ENCODE peak calls at places on chromosomes 7 and 10, in six cellular contexts. V, A, G, U, E and O are unnamed samples.

GRCh38 chr7:4239991-4240812 is 441.9 kb upstream of the FOXK1 start:
- DNase-seq in V (no peak), A (no peak), G (no peak), U (no peak), E (no peak), O (no peak)

GRCh38 chr7:43735802-43736603 is 6.7 kb upstream of the COA1 start:
- DNase-seq in V (peak; percentile 37), A (no peak), G (no peak), U (no peak), E (peak; percentile 2), O (no peak)

GRCh38 chr7:134947329-134947728 is 39.0 kb upstream of the AGBL3 start:
- DNase-seq in V (no peak), A (no peak), G (no peak), U (no peak), E (no peak), O (no peak)

GRCh38 chr7:130732980-130733865 is 784 bp downstream of the KLF14 start:
- DNase-seq in V (peak; percentile 1), A (no peak), G (peak; percentile 5), U (no peak), E (no peak), O (peak; percentile 61)

GRCh38 chr7:150435390-150436073 is 14.9 kb upstream of the GIMAP8 start:
- DNase-seq in V (no peak), A (no peak), G (no peak), U (no peak), E (no peak), O (no peak)

GRCh38 chr7:32870298-32870697 is 21.3 kb downstream of the KBTBD2 start:
- DNase-seq in V (no peak), A (no peak), G (no peak), U (no peak), E (no peak), O (no peak)

GRCh38 chr7:24820730-24821044 is 63.4 kb upstream of the GSDME start:
- DNase-seq in V (no peak), A (no peak), G (no peak), U (no peak), E (peak; percentile 93), O (no peak)

GRCh38 chr7:53996856-53997255 is 545.3 kb upstream of the VSTM2A start:
- DNase-seq in V (no peak), A (no peak), G (no peak), U (no peak), E (no peak), O (no peak)

GRCh38 chr7:108452707-108453106 is 3.5 kb downstream of the NRCAM start:
- DNase-seq in V (peak; percentile 40), A (no peak), G (no peak), U (no peak), E (peak; percentile 38), O (no peak)

GRCh38 chr10:90066435-90066834 is 365.0 kb downstream of the KIF20B start:
- DNase-seq in V (no peak), A (no peak), G (no peak), U (no peak), E (no peak), O (no peak)

GRCh38 chr10:31242902-31243301 is 76.1 kb upstream of the ZEB1 start:
- DNase-seq in V (peak; percentile 99), A (no peak), G (peak; percentile 8), U (peak; percentile 7), E (peak; percentile 92), O (peak; percentile 42)

GRCh38 chr10:89301721-89302445 is at the start of gene IFIT2:
- DNase-seq in V (peak; percentile 80), A (no peak), G (peak; percentile 11), U (no peak), E (peak; percentile 88), O (no peak)

GRCh38 chr10:20166291-20166690 is 350.1 kb downstream of the PLXDC2 start:
- DNase-seq in V (no peak), A (no peak), G (no peak), U (no peak), E (no peak), O (no peak)
- H4K91ac ChIP-seq in V (no peak overlapping the region), A (no peak overlapping the region), G (no peak overlapping the region), U (no peak overlapping the region), E (no peak overlapping the region), O (no peak overlapping the region)

GRCh38 chr10:22158426-22158825 is 59.4 kb downstream of the EBLN1 start:
- DNase-seq in V (no peak), A (no peak), G (no peak), U (no peak), E (no peak), O (no peak)
- H4K91ac ChIP-seq in V (no peak overlapping the region), A (no peak overlapping the region), G (no peak overlapping the region), U (no peak overlapping the region), E (no peak overlapping the region), O (no peak overlapping the region)

GRCh38 chr7:157139142-157140117 is 704 bp downstream of the UBE3C start:
- DNase-seq in V (peak; percentile 38), A (peak; percentile 15), G (peak; percentile 64), U (no peak), E (peak; percentile 58), O (no peak)

GRCh38 chr7:157138424-157139141 is at the start of gene UBE3C:
- DNase-seq in V (peak; percentile 90), A (peak; percentile 90), G (peak; percentile 83), U (peak; percentile 73), E (peak; percentile 89), O (peak; percentile 87)

GRCh38 chr7:157136372-157136771 is 2.4 kb upstream of the UBE3C start:
- DNase-seq in V (peak; percentile 94), A (no peak), G (peak; percentile 7), U (no peak), E (peak; percentile 68), O (no peak)

GRCh38 chr7:157140118-157140905 is 1.6 kb downstream of the UBE3C start:
- DNase-seq in V (no peak), A (no peak), G (no peak), U (no peak), E (no peak), O (no peak)

DNA sequence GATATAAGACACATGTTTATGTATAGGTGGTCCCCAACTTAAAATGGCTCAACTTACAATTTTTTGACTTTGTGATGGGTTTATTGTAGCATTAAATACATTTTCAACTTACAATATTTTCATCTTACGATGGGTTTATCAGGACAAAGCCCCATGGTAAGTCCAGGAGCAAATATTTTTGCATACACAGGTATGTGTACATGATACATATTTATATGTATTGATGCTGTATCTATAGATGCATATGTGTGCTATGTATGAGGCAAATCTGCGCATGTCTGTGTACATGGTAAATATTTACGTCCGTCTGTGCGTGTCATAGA is 664 bp upstream of the UBE3C start:
- DNase-seq in V (no peak), A (no peak), G (no peak), U (no peak), E (no peak), O (no peak)
- H4K91ac ChIP-seq in V (no peak overlapping the region), A (no peak overlapping the region), G (peak overlapping the region; percentile 86), U (peak overlapping the region; percentile 61), E (no peak overlapping the region), O (no peak overlapping the region)

GRCh38 chr10:9819756-9820494 is 1197.7 kb upstream of the CELF2 start:
- DNase-seq in V (no peak), A (no peak), G (no peak), U (no peak), E (no peak), O (no peak)

GRCh38 chr10:9814285-9814866 is 1203.3 kb upstream of the CELF2 start:
- DNase-seq in V (peak; percentile 52), A (no peak), G (no peak), U (no peak), E (peak; percentile 50), O (no peak)
- H4K91ac ChIP-seq in V (no peak overlapping the region), A (no peak overlapping the region), G (no peak overlapping the region), U (no peak overlapping the region), E (no peak overlapping the region), O (no peak overlapping the region)

DNA sequence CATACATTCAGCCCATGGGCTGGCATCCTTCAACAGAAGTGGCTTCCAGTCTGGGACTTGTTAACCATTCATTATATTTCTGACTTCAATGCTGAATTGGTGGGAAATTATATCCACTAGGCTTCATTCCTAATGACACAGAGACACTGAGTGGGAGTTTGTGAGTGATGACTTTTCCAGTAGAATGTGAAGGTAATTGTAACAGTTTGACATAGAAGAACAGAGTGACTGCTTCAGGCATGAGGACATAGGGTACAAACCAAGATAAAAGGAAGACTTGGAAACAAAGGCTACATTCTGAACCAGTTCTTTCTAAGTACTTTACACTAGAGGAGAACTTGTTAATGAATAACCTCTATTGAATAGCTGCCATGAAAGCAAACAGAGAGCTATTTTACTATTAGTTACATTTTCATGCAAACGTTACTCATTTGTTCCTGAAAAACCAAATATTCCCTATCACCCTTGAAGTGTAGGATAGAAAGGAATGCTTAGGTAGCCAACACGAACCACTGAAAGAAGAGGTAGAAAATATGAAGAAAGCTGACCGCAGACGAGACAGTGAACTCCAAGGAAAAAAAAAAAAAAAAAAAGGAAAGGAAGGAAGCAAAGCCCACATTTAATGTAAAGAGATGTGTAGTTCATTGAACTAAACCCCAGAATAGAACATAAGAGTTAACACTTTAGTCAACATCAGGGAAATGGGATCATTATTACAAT is 237.0 kb upstream of the SEMA3C start:
- DNase-seq in V (no peak), A (no peak), G (no peak), U (no peak), E (no peak), O (no peak)
- H4K91ac ChIP-seq in V (no peak overlapping the region), A (no peak overlapping the region), G (no peak overlapping the region), U (no peak overlapping the region), E (no peak overlapping the region), O (no peak overlapping the region)

DNA sequence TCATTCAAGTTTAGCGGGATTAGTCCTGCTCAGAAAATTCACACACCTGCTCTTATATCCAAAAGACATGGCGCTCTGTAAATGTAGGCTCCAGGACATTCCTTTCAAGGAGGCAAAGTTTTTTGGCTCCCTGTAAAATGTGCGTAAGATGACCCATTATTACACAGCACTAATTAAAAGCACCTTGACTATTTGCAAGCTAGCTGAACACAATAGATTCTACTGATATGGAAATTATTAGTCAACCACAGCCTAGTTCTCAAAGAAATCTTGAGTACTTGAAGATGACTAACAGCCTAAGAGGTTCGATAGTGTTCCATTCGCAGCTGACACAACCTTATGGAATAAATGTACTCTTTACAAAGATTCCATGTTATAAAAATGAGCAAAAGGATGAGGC is 175.2 kb downstream of the BMPER start:
- DNase-seq in V (peak; percentile 48), A (no peak), G (no peak), U (no peak), E (peak; percentile 54), O (no peak)
- H4K91ac ChIP-seq in V (no peak overlapping the region), A (no peak overlapping the region), G (no peak overlapping the region), U (no peak overlapping the region), E (no peak overlapping the region), O (no peak overlapping the region)

GRCh38 chr7:117472335-117472734 is 7.5 kb upstream of the CFTR start:
- DNase-seq in V (no peak), A (no peak), G (no peak), U (no peak), E (no peak), O (no peak)
- H4K91ac ChIP-seq in V (no peak overlapping the region), A (no peak overlapping the region), G (no peak overlapping the region), U (no peak overlapping the region), E (no peak overlapping the region), O (no peak overlapping the region)